ENCODE peak calls at places on chromosomes 3 and 15, in nine cellular contexts. P, R, F, W, X, O, D, T and C are unnamed samples.
A peak's percentile ranks its signal among the peaks of the same experiment; 100 is the strongest.

GRCh38 chr3:8095724-8096123 is 405.9 kb upstream of the LMCD1 start:
- DNase-seq in P (no peak), R (no peak), F (no peak), W (peak; percentile 38), X (no peak), O (no peak), D (no peak), T (no peak), C (no peak)

GRCh38 chr3:144809381-144809780 is 837.8 kb downstream of the DIPK2A start:
- DNase-seq in P (no peak), R (no peak), F (no peak), W (no peak), X (no peak), O (no peak), D (peak; percentile 77), T (peak; percentile 6), C (no peak)

GRCh38 chr3:51778554-51778953 is 483 bp downstream of the IQCF6 start:
- DNase-seq in P (no peak), R (no peak), F (no peak), W (no peak), X (no peak), O (no peak), D (no peak), T (no peak), C (no peak)

GRCh38 chr3:128486692-128487537 is 6.1 kb downstream of the GATA2 start:
- DNase-seq in P (no peak), R (no peak), F (no peak), W (peak; percentile 52), X (no peak), O (peak; percentile 63), D (peak; percentile 24), T (no peak), C (no peak)

GRCh38 chr3:126460386-126460785 is 15.3 kb downstream of the ZXDC start:
- DNase-seq in P (no peak), R (no peak), F (peak; percentile 27), W (no peak), X (no peak), O (no peak), D (no peak), T (no peak), C (no peak)

GRCh38 chr3:126180477-126181397 is at the start of gene ALDH1L1:
- DNase-seq in P (peak; percentile 90), R (no peak), F (peak; percentile 60), W (peak; percentile 33), X (no peak), O (peak; percentile 58), D (no peak), T (no peak), C (no peak)

GRCh38 chr3:107117156-107117555 is 260.1 kb upstream of the CCDC54 start:
- DNase-seq in P (no peak), R (no peak), F (no peak), W (no peak), X (no peak), O (no peak), D (no peak), T (no peak), C (no peak)

GRCh38 chr3:172107403-172107802 is 68.0 kb downstream of the FNDC3B start:
- DNase-seq in P (no peak), R (peak; percentile 56), F (peak; percentile 62), W (no peak), X (no peak), O (no peak), D (no peak), T (peak; percentile 79), C (peak; percentile 79)

GRCh38 chr3:134601539-134602439 is 49.0 kb downstream of the KY start:
- DNase-seq in P (no peak), R (no peak), F (no peak), W (peak; percentile 71), X (no peak), O (peak; percentile 68), D (no peak), T (peak; percentile 25), C (no peak)

GRCh38 chr15:64740361-64741170 is 34.8 kb downstream of the RBPMS2 start:
- DNase-seq in P (peak; percentile 81), R (no peak), F (peak; percentile 61), W (no peak), X (no peak), O (no peak), D (no peak), T (peak; percentile 74), C (no peak)

GRCh38 chr15:43238691-43239131 is 17.9 kb upstream of the EPB42 start:
- DNase-seq in P (no peak), R (no peak), F (no peak), W (no peak), X (no peak), O (no peak), D (no peak), T (no peak), C (no peak)

GRCh38 chr15:101446527-101447167 is 42.9 kb downstream of the PCSK6 start:
- DNase-seq in P (no peak), R (no peak), F (no peak), W (no peak), X (no peak), O (no peak), D (no peak), T (no peak), C (no peak)

GRCh38 chr3:71723452-71724170 is 1.6 kb downstream of the EIF4E3 start:
- DNase-seq in P (no peak), R (no peak), F (no peak), W (no peak), X (no peak), O (no peak), D (peak; percentile 33), T (peak; percentile 41), C (no peak)

GRCh38 chr3:6867269-6867668 is 6.4 kb downstream of the GRM7 start:
- DNase-seq in P (no peak), R (no peak), F (no peak), W (no peak), X (no peak), O (no peak), D (no peak), T (no peak), C (no peak)

GRCh38 chr3:43148033-43148432 is 42.2 kb upstream of the POMGNT2 start:
- DNase-seq in P (no peak), R (no peak), F (no peak), W (no peak), X (no peak), O (no peak), D (no peak), T (no peak), C (no peak)

GRCh38 chr3:50506169-50506568 is 2.7 kb upstream of the CACNA2D2 start:
- DNase-seq in P (no peak), R (no peak), F (no peak), W (no peak), X (no peak), O (no peak), D (no peak), T (no peak), C (no peak)

GRCh38 chr3:102178817-102179216 is 256.0 kb upstream of the ZPLD1 start:
- DNase-seq in P (no peak), R (no peak), F (no peak), W (no peak), X (no peak), O (no peak), D (no peak), T (no peak), C (no peak)

GRCh38 chr3:184448321-184449160 is 68.7 kb downstream of the CHRD start:
- DNase-seq in P (no peak), R (no peak), F (no peak), W (no peak), X (no peak), O (no peak), D (no peak), T (no peak), C (no peak)

GRCh38 chr15:68658151-68658550 is 79.4 kb downstream of the CORO2B start:
- DNase-seq in P (peak; percentile 54), R (no peak), F (no peak), W (no peak), X (no peak), O (no peak), D (no peak), T (no peak), C (no peak)

GRCh38 chr3:192929146-192929545 is 11.5 kb upstream of the MB21D2 start:
- DNase-seq in P (no peak), R (no peak), F (no peak), W (no peak), X (no peak), O (no peak), D (no peak), T (no peak), C (no peak)

GRCh38 chr15:39298563-39298962 is 282.3 kb upstream of the THBS1 start:
- DNase-seq in P (no peak), R (no peak), F (no peak), W (no peak), X (no peak), O (no peak), D (no peak), T (no peak), C (no peak)

GRCh38 chr15:33068007-33068441 is 126.5 kb downstream of the FMN1 start:
- DNase-seq in P (peak; percentile 74), R (peak; percentile 22), F (peak; percentile 88), W (no peak), X (no peak), O (no peak), D (peak; percentile 15), T (no peak), C (no peak)

GRCh38 chr15:29067949-29068348 is 182.2 kb downstream of the APBA2 start:
- DNase-seq in P (no peak), R (no peak), F (no peak), W (no peak), X (no peak), O (no peak), D (no peak), T (no peak), C (no peak)

GRCh38 chr15:60392601-60392985 is 5.2 kb downstream of the ANXA2 start:
- DNase-seq in P (no peak), R (no peak), F (no peak), W (no peak), X (no peak), O (no peak), D (no peak), T (no peak), C (peak; percentile 9)

GRCh38 chr15:34773916-34774315 is 19.1 kb upstream of the GJD2 start:
- DNase-seq in P (no peak), R (no peak), F (no peak), W (no peak), X (no peak), O (no peak), D (no peak), T (no peak), C (no peak)

GRCh38 chr15:58396181-58396580 is 35.6 kb upstream of the LIPC start:
- DNase-seq in P (no peak), R (no peak), F (no peak), W (no peak), X (no peak), O (no peak), D (no peak), T (no peak), C (no peak)

GRCh38 chr3:119645813-119646212 is 14.6 kb downstream of the POPDC2 start:
- DNase-seq in P (no peak), R (no peak), F (no peak), W (no peak), X (no peak), O (no peak), D (no peak), T (no peak), C (no peak)

GRCh38 chr3:191070201-191070600 is 128.8 kb upstream of the OSTN start:
- DNase-seq in P (no peak), R (no peak), F (no peak), W (no peak), X (no peak), O (no peak), D (no peak), T (no peak), C (no peak)

GRCh38 chr3:184730924-184731323 is 19.1 kb upstream of the MAGEF1 start:
- DNase-seq in P (no peak), R (no peak), F (peak; percentile 7), W (no peak), X (no peak), O (no peak), D (no peak), T (no peak), C (no peak)

GRCh38 chr15:88610756-88611231 is 10.3 kb upstream of the AEN start:
- DNase-seq in P (no peak), R (no peak), F (no peak), W (peak; percentile 36), X (no peak), O (no peak), D (peak; percentile 25), T (no peak), C (no peak)